ENCODE peak calls at places on chromosomes 2 and 18, in five cellular contexts. S, W, R, G and E are unnamed samples.

GRCh38 chr2:213098612-213099011 is 52.8 kb downstream of the IKZF2 start:
- DNase-seq in S (no peak), W (no peak), R (no peak), G (peak; percentile 46), E (no peak)

GRCh38 chr2:235939471-235939870 is 228.7 kb downstream of the GBX2 start:
- DNase-seq in S (no peak), W (no peak), R (no peak), G (no peak), E (no peak)

GRCh38 chr2:99928472-99929053 is 213.8 kb downstream of the AFF3 start:
- DNase-seq in S (no peak), W (no peak), R (no peak), G (no peak), E (no peak)

GRCh38 chr18:11147371-11147860 is 2.0 kb downstream of the PIEZO2 start:
- DNase-seq in S (peak; percentile 33), W (no peak), R (no peak), G (no peak), E (peak; percentile 8)

GRCh38 chr2:84970266-84970955 is 550 bp upstream of the KCMF1 start:
- DNase-seq in S (peak; percentile 43), W (peak; percentile 78), R (peak; percentile 72), G (peak; percentile 32), E (peak; percentile 69)

GRCh38 chr2:8662239-8662879 is 19.5 kb upstream of the ID2 start:
- DNase-seq in S (peak; percentile 53), W (no peak), R (no peak), G (peak; percentile 73), E (peak; percentile 93)

GRCh38 chr2:172739651-172740050 is 4.0 kb downstream of the RAPGEF4 start:
- DNase-seq in S (no peak), W (no peak), R (no peak), G (peak; percentile 81), E (no peak)

GRCh38 chr2:229974271-229974670 is 52.0 kb downstream of the FBXO36 start:
- DNase-seq in S (peak; percentile 89), W (no peak), R (no peak), G (peak; percentile 24), E (peak; percentile 76)

GRCh38 chr2:37641582-37642111 is 29.8 kb downstream of the CDC42EP3 start:
- DNase-seq in S (no peak), W (no peak), R (no peak), G (no peak), E (peak; percentile 89)

GRCh38 chr2:242031481-242032019 is 162.0 kb downstream of the RTP5 start:
- DNase-seq in S (peak; percentile 52), W (no peak), R (no peak), G (peak; percentile 9), E (peak; percentile 61)

GRCh38 chr2:221377061-221377460 is 195.0 kb downstream of the EPHA4 start:
- DNase-seq in S (no peak), W (no peak), R (no peak), G (no peak), E (peak; percentile 31)

GRCh38 chr2:56132138-56132537 is 51.7 kb upstream of the CCDC85A start:
- DNase-seq in S (peak; percentile 77), W (no peak), R (no peak), G (peak; percentile 41), E (peak; percentile 61)

GRCh38 chr18:47893939-47894699 is 36.3 kb downstream of the SMAD2 start:
- DNase-seq in S (peak; percentile 26), W (no peak), R (no peak), G (no peak), E (no peak)

GRCh38 chr2:182647499-182647787 is 68.6 kb upstream of the DNAJC10 start:
- DNase-seq in S (no peak), W (no peak), R (no peak), G (no peak), E (no peak)

GRCh38 chr2:216532562-216532961 is 33.9 kb downstream of the RPL37A start:
- DNase-seq in S (no peak), W (no peak), R (no peak), G (no peak), E (no peak)

GRCh38 chr18:53534695-53535094 is 689.8 kb downstream of the MBD2 start:
- DNase-seq in S (no peak), W (no peak), R (no peak), G (no peak), E (peak; percentile 0)

GRCh38 chr2:119523383-119523958 is 812 bp downstream of the SCTR start:
- DNase-seq in S (no peak), W (no peak), R (no peak), G (no peak), E (no peak)

GRCh38 chr2:69387770-69388481 is 899 bp upstream of the GFPT1 start:
- DNase-seq in S (no peak), W (no peak), R (no peak), G (no peak), E (no peak)

GRCh38 chr2:136141510-136142154 is 23.7 kb upstream of the CXCR4 start:
- DNase-seq in S (no peak), W (no peak), R (no peak), G (peak; percentile 27), E (no peak)

GRCh38 chr2:36482576-36483214 is 115.3 kb downstream of the FEZ2 start:
- DNase-seq in S (peak; percentile 51), W (no peak), R (no peak), G (no peak), E (no peak)

DNA sequence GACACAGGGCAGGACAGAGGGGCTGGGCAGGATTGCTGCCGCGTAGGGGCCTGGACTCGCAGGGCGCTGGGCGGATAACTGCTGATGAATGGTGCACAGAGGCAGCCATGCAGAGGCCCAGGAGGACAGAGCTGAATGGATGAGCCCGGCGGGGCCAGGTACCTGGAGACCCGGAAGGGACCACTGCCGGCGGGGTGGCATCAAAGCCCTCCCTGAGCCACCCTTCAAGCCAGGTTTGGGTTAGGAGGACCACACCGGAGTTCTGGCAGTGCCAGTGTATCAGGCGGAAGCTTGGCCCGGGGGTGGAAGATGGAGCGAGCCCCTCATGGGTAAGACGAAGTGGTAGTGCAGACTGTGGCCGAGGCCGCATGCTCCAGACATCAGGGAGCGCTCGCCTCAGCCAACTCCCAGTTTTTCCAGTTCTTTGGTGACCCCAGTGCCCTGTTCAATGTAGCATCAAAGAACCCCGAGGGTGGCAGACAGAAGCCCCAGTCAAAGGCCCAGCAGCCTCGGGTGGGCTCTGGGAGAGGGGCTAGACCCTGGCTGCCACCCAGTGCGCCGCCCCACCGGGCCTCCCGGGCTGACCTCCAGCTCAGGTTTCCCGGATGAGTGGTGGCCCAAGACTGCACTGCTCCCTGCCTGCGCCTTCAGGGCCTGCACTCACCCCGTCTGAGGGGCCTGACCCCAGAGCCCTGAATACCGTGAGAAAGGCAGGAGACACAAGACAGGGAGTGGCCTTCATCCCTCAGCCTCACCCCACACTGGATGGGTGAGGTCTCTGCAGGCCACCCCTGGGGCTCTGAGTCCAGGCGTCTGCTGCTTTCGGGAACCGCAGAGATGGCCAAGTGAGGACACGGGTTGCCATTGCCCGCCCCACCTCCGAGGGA is 50.9 kb downstream of the ACAA2 start:
- DNase-seq in S (no peak), W (no peak), R (peak; percentile 11), G (no peak), E (no peak)
- TF ChIP-seq CTCF in S (no peak), W (no peak), R (no peak), G (no peak), E (no peak)

GRCh38 chr2:197211881-197212342 is 98.7 kb downstream of the ANKRD44 start:
- DNase-seq in S (no peak), W (no peak), R (no peak), G (no peak), E (no peak)
- H3K4me3 ChIP-seq in S (no peak overlapping the region), W (no peak overlapping the region), R (no peak overlapping the region), G (no peak overlapping the region), E (no peak overlapping the region)

DNA sequence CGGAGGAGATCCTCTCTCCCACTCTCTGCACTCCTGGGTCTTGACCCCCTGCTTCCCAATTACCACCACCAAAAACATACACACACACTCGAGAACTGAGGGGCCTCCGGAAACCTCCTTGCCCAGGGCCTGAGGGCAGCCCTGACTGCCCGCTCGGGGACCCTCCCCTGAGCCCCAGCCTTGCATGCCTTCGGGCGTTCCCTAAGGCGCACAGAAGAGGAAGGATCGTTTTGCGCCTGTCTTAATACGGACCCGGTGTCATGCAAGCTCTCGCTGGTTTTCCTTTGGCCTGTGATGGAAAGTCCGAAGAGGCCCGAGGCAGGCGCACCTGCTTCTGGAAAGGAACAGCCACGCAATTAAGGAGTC is 19.8 kb downstream of the POU3F3 start:
- DNase-seq in S (no peak), W (no peak), R (no peak), G (no peak), E (no peak)
- TF ChIP-seq CTCF in S (no peak), W (no peak), R (no peak), G (no peak), E (no peak)

DNA sequence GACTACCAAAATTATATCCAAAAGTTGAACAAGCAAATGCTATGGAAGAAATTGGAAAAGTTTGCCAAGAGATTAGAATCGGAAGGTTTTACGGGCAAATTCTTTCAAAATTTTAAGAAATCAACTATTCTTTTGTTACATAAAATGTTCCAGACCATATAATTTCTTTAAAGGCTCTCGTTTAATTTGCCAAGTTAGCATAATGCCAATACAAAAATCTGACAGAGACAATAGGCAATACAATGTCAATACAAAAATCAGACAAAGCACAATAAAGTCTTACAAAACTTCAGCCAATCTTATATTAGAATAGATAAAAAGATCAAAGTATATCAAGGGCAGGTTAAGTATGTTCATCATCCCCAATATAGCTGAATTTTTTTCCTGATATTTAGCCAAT is 224.2 kb downstream of the BCL11A start:
- DNase-seq in S (no peak), W (no peak), R (no peak), G (no peak), E (no peak)
- H3K4me3 ChIP-seq in S (no peak overlapping the region), W (no peak overlapping the region), R (no peak overlapping the region), G (no peak overlapping the region), E (no peak overlapping the region)

GRCh38 chr2:240741091-240741490 is 49.4 kb downstream of the AQP12A start:
- DNase-seq in S (no peak), W (no peak), R (no peak), G (no peak), E (no peak)

GRCh38 chr2:240739797-240740196 is 48.1 kb downstream of the AQP12A start:
- DNase-seq in S (no peak), W (no peak), R (no peak), G (peak; percentile 22), E (no peak)

GRCh38 chr2:240745962-240746361 is 54.3 kb downstream of the AQP12A start:
- DNase-seq in S (no peak), W (no peak), R (no peak), G (no peak), E (no peak)

GRCh38 chr2:240745456-240745855 is 53.8 kb downstream of the AQP12A start:
- DNase-seq in S (no peak), W (no peak), R (no peak), G (no peak), E (no peak)

DNA sequence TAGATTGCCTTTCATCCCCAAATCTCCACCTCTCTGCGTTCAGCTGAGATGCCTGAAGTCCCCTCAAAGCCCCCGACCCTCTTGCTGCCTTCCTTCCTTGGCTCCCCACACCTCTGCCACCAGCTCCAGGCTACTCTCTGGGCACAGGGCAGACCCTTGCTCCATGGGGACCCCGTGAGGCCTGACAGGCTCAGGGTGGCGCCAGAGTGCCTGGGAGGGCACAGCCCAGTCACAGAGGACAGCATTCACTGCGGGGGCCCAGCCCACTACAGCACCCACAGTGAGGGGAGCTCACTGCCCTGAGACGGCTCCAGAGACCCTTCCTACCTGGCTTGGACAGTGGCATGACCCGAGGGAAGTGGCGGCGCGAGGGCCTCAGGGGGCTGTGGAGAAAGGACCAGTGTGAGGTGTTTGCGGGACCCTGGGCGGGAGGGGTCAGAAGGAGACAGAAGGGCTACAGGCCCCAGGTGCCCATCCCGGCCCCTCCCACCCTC is 51.0 kb downstream of the AQP12A start:
- DNase-seq in S (no peak), W (no peak), R (no peak), G (no peak), E (no peak)
- TF ChIP-seq CTCF in S (no peak), W (no peak), R (no peak), G (no peak), E (no peak)